ENCODE peak calls at places on chromosome 4, in five cellular contexts. Z is pancreas; D is occipital lobe; B is right lobe of liver; M is naive thymus-derived CD8-positive, alpha-beta T cell. U is an unnamed sample.

GRCh38 chr4:187603093-187603395 is 392.5 kb upstream of the ZFP42 start:
- DNase-seq in Z (no peak), D (no peak), B (no peak), M (no peak), U (peak)

GRCh38 chr4:159355456-159355855 is 252.6 kb downstream of the RAPGEF2 start:
- DNase-seq in Z (no peak), D (no peak), B (no peak), M (no peak), U (no peak)

GRCh38 chr4:112916868-112917267 is 132.6 kb upstream of the ANK2 start:
- DNase-seq in Z (no peak), D (no peak), B (no peak), M (no peak), U (no peak)

GRCh38 chr4:89067407-89067806 is 10.4 kb upstream of the FAM13A start:
- DNase-seq in Z (no peak), D (no peak), B (no peak), M (no peak), U (peak)

GRCh38 chr4:1462768-1463075 is 56.5 kb upstream of the NKX1-1 start:
- DNase-seq in Z (peak), D (no peak), B (peak), M (no peak), U (no peak)

GRCh38 chr4:23921447-23921845 is 31.6 kb upstream of the PPARGC1A start:
- DNase-seq in Z (no peak), D (no peak), B (no peak), M (no peak), U (no peak)

GRCh38 chr4:67204441-67204840 is 340.9 kb downstream of the CENPC start:
- DNase-seq in Z (no peak), D (no peak), B (no peak), M (no peak), U (no peak)

GRCh38 chr4:167775374-167775773 is 317.0 kb upstream of the ANXA10 start:
- DNase-seq in Z (no peak), D (no peak), B (no peak), M (no peak), U (no peak)

GRCh38 chr4:90816754-90817153 is 689.6 kb downstream of the CCSER1 start:
- DNase-seq in Z (no peak), D (no peak), B (no peak), M (no peak), U (no peak)

GRCh38 chr4:151049430-151049884 is 34.4 kb upstream of the LRBA start:
- DNase-seq in Z (no peak), D (no peak), B (no peak), M (no peak), U (no peak)

GRCh38 chr4:81319657-81320056 is 104.6 kb upstream of the PRKG2 start:
- DNase-seq in Z (no peak), D (no peak), B (no peak), M (no peak), U (no peak)

GRCh38 chr4:88216395-88216794 is 58.0 kb upstream of the ABCG2 start:
- DNase-seq in Z (peak), D (no peak), B (peak), M (no peak), U (no peak)

GRCh38 chr4:129578336-129578735 is 482.4 kb downstream of the C4orf33 start:
- DNase-seq in Z (no peak), D (no peak), B (no peak), M (no peak), U (no peak)

GRCh38 chr4:14961292-14961691 is 41.0 kb upstream of the CPEB2 start:
- DNase-seq in Z (no peak), D (no peak), B (no peak), M (no peak), U (no peak)

GRCh38 chr4:122901621-122902020 is 20.8 kb downstream of the NUDT6 start:
- DNase-seq in Z (no peak), D (no peak), B (no peak), M (no peak), U (no peak)

U was measured in GM04503.